ENCODE peak calls at places on chromosomes 3 and 15, in seven cellular contexts. L is kidney, X is tibial artery, I is left colon, T is NCI-H1694 treated with DMSO at 0.1 percent for 48 hours, K is non-pigmented ciliary epithelial cell, V is HS-5. U is an unnamed sample.

GRCh38 chr3:41331023-41331422 is 131.7 kb downstream of the CTNNB1 start:
- DNase-seq in L (no peak), X (no peak), I (no peak), T (no peak), K (no peak), V (no peak), U (no peak)

GRCh38 chr15:49902791-49903481 is 216.1 kb downstream of the ATP8B4 start:
- DNase-seq in L (no peak), X (no peak), I (no peak), T (no peak), K (no peak), V (no peak), U (no peak)

GRCh38 chr15:29220852-29221251 is 48.8 kb downstream of the NSMCE3 start:
- DNase-seq in L (no peak), X (no peak), I (no peak), T (no peak), K (no peak), V (peak), U (no peak)

GRCh38 chr3:16370872-16371740 is 106.1 kb downstream of the OXNAD1 start:
- DNase-seq in L (no peak), X (no peak), I (no peak), T (no peak), K (no peak), V (no peak), U (no peak)

GRCh38 chr3:175989161-175989560 is 1130.0 kb downstream of the NAALADL2 start:
- DNase-seq in L (peak), X (no peak), I (no peak), T (no peak), K (no peak), V (no peak), U (no peak)

GRCh38 chr15:69160976-69161877 is 792 bp downstream of the GLCE start:
- DNase-seq in L (peak), X (peak), I (peak), T (no peak), K (no peak), V (no peak), U (peak)

GRCh38 chr3:115834068-115834467 is 210.8 kb downstream of the GAP43 start:
- DNase-seq in L (no peak), X (no peak), I (no peak), T (no peak), K (peak), V (peak), U (no peak)

GRCh38 chr3:13504161-13504831 is 24.2 kb downstream of the HDAC11 start:
- DNase-seq in L (peak), X (no peak), I (no peak), T (no peak), K (no peak), V (no peak), U (no peak)

GRCh38 chr3:72288955-72289707 is 504.2 kb upstream of the PROK2 start:
- DNase-seq in L (peak), X (no peak), I (peak), T (no peak), K (peak), V (no peak), U (no peak)